ENCODE peak calls at places on chromosome 20, in four cellular contexts. P is sciatic nerve; U is HCEC 1CT; Y is activated effector memory CD4-positive, alpha-beta T cell treated with anti-CD3 and anti-CD28 coated beads, Interleukin-2, amount 50 U/mL, for 16 hours. R is an unnamed sample.

GRCh38 chr20:17995967-17996819 is 27.4 kb downstream of the MGME1 start:
- DNase-seq in P (no peak), U (peak), Y (peak), R (no peak)

GRCh38 chr20:62622877-62623487 is 19.3 kb upstream of the SLCO4A1 start:
- DNase-seq in P (no peak), Y (no peak), U (no peak), R (no peak)

GRCh38 chr20:36676701-36677421 is 30.9 kb upstream of the SLA2 start:
- DNase-seq in U (no peak), P (no peak), Y (no peak), R (peak)

GRCh38 chr20:34615477-34615876 is 57.0 kb downstream of the MAP1LC3A start:
- DNase-seq in P (no peak), U (no peak), Y (no peak), R (peak)

GRCh38 chr20:37821691-37822655 is 81.0 kb upstream of the VSTM2L start:
- DNase-seq in Y (no peak), U (peak), P (no peak), R (no peak)

GRCh38 chr20:42274977-42275376 is 656.8 kb upstream of the CHD6 start:
- DNase-seq in U (no peak), P (no peak), Y (no peak), R (no peak)

GRCh38 chr20:44650777-44651493 is 564 bp downstream of the ADA start:
- DNase-seq in U (no peak), Y (peak), P (no peak), R (no peak)

GRCh38 chr20:38001173-38001875 is 31.9 kb downstream of the TTI1 start:
- DNase-seq in U (peak), Y (no peak), P (no peak), R (no peak)

GRCh38 chr20:37735541-37735940 is 41.7 kb downstream of the CTNNBL1 start:
- DNase-seq in P (no peak), Y (no peak), U (no peak), R (no peak)

GRCh38 chr20:63025534-63026331 is 19.0 kb upstream of the BHLHE23 start:
- DNase-seq in U (no peak), Y (no peak), P (no peak), R (no peak)

GRCh38 chr20:33531047-33531877 is 41.4 kb downstream of the CBFA2T2 start:
- DNase-seq in U (peak), P (no peak), Y (no peak), R (no peak)

GRCh38 chr20:23008673-23009072 is 26.4 kb upstream of the SSTR4 start:
- DNase-seq in Y (no peak), U (no peak), P (no peak), R (no peak)

GRCh38 chr20:58579069-58579818 is 64.0 kb upstream of the APCDD1L start:
- DNase-seq in U (no peak), Y (peak), P (peak), R (no peak)

GRCh38 chr20:63147532-63147931 is 68.4 kb downstream of the YTHDF1 start:
- DNase-seq in Y (no peak), P (no peak), U (no peak), R (no peak)

GRCh38 chr20:50646483-50646996 is 44.8 kb downstream of the RIPOR3 start:
- DNase-seq in Y (no peak), U (peak), P (no peak), R (no peak)